ENCODE peak calls at places on chromosomes 4 and X, in four cellular contexts. T is CD4-positive, alpha-beta memory T cell; K is heart left ventricle; R is K562. L is an unnamed sample.

GRCh38 chr4:189414021-189414420 is 526.7 kb upstream of the FRG1 start:
- DNase-seq in T (no peak), K (no peak), R (no peak), L (no peak)

GRCh38 chr4:8283631-8284121 is 14.1 kb downstream of the HTRA3 start:
- DNase-seq in T (no peak), K (peak; percentile 54), R (peak; percentile 42), L (no peak)

GRCh38 chrX:110168585-110168984 is 149.3 kb downstream of the AMMECR1 start:
- DNase-seq in T (no peak), K (no peak), R (no peak), L (no peak)

GRCh38 chrX:63350979-63351616 is at the start of gene SPIN4:
- DNase-seq in T (peak; percentile 43), K (peak; percentile 86), R (peak; percentile 77), L (peak; percentile 78)

GRCh38 chrX:21723097-21723496 is 34.8 kb downstream of the SMPX start:
- DNase-seq in T (no peak), K (no peak), R (no peak), L (no peak)

GRCh38 chrX:115521717-115522116 is 39.3 kb upstream of the PLS3 start:
- DNase-seq in T (no peak), K (no peak), R (no peak), L (no peak)

GRCh38 chr4:37793562-37793961 is 32.9 kb upstream of the PGM2 start:
- DNase-seq in T (peak; percentile 27), K (no peak), R (no peak), L (no peak)

GRCh38 chrX:135707880-135708279 is 5.6 kb upstream of the CT45A1 start:
- DNase-seq in T (no peak), K (no peak), R (peak; percentile 79), L (no peak)

GRCh38 chr4:81838586-81838985 is 366.9 kb upstream of the RASGEF1B start:
- DNase-seq in T (no peak), K (no peak), R (no peak), L (no peak)

GRCh38 chrX:100615015-100615414 is 21.6 kb downstream of the TSPAN6 start:
- DNase-seq in T (peak; percentile 20), K (no peak), R (no peak), L (no peak)

GRCh38 chrX:149682031-149682430 is 29.8 kb upstream of the MAGEA11 start:
- DNase-seq in T (no peak), K (no peak), R (no peak), L (no peak)

GRCh38 chr4:150348079-150348478 is 233.9 kb upstream of the MAB21L2 start:
- DNase-seq in T (no peak), K (no peak), R (no peak), L (no peak)

GRCh38 chr4:112889619-112890294 is 159.7 kb upstream of the ANK2 start:
- DNase-seq in T (no peak), K (no peak), R (no peak), L (no peak)

GRCh38 chr4:113899260-113900177 is 79.9 kb downstream of the ARSJ start:
- DNase-seq in T (peak; percentile 75), K (no peak), R (no peak), L (no peak)

GRCh38 chr4:102439835-102440234 is 61.3 kb upstream of the NFKB1 start:
- DNase-seq in T (no peak), K (no peak), R (no peak), L (no peak)

GRCh38 chrX:153766871-153767673 is 3.0 kb downstream of the PLXNB3 start:
- DNase-seq in T (no peak), K (peak; percentile 20), R (no peak), L (no peak)

GRCh38 chr4:1006856-1007255 is 4.6 kb upstream of the FGFRL1 start:
- DNase-seq in T (no peak), K (no peak), R (no peak), L (no peak)

GRCh38 chr4:1010522-1011021 is 854 bp upstream of the FGFRL1 start:
- DNase-seq in T (peak; percentile 78), K (peak; percentile 72), R (no peak), L (peak; percentile 86)

GRCh38 chr4:1009647-1010521 is 1.5 kb upstream of the FGFRL1 start:
- DNase-seq in T (peak; percentile 60), K (peak; percentile 72), R (peak; percentile 84), L (no peak)

GRCh38 chr4:1011022-1011694 is at the start of gene FGFRL1:
- DNase-seq in T (peak; percentile 86), K (peak; percentile 95), R (peak; percentile 88), L (peak; percentile 89)

GRCh38 chr4:1008840-1009646 is 2.4 kb upstream of the FGFRL1 start:
- DNase-seq in T (peak; percentile 36), K (peak; percentile 54), R (no peak), L (no peak)
- H3K27me3 ChIP-seq in T (peaks cover 7% of the 10 kb centered on the region), K (peaks cover 6% of the 10 kb centered on the region), R (no peaks in the 10 kb centered on the region), L (no peaks in the 10 kb centered on the region)

GRCh38 chrX:130172127-130172834 is 519 bp downstream of the RAB33A start:
- DNase-seq in T (no peak), K (no peak), R (no peak), L (no peak)
- H3K4me1 ChIP-seq in T (peaks cover 34% of the 10 kb centered on the region), K (peaks cover 5% of the 10 kb centered on the region), R (peaks cover 31% of the 10 kb centered on the region), L (peaks cover 35% of the 10 kb centered on the region)

GRCh38 chrX:94288325-94288724 is 614.3 kb downstream of the FAM133A start:
- DNase-seq in T (no peak), K (no peak), R (no peak), L (no peak)

GRCh38 chrX:94288972-94289371 is 615.0 kb downstream of the FAM133A start:
- DNase-seq in T (no peak), K (no peak), R (no peak), L (no peak)
- H3K4me3 ChIP-seq in T (no peak overlapping the region), K (no peak overlapping the region), R (no peak overlapping the region), L (no peak overlapping the region)

GRCh38 chrX:12701625-12702024 is 89.6 kb upstream of the PRPS2 start:
- DNase-seq in T (no peak), K (peak; percentile 25), R (peak; percentile 66), L (no peak)
- H3K27me3 ChIP-seq in T (no peaks in the 10 kb centered on the region), K (no peaks in the 10 kb centered on the region), R (no peaks in the 10 kb centered on the region), L (no peaks in the 10 kb centered on the region)

GRCh38 chrX:12947545-12948235 is 27.2 kb upstream of the TMSB4X start:
- DNase-seq in T (no peak), K (no peak), R (no peak), L (no peak)
- H3K4me1 ChIP-seq in T (peaks cover 56% of the 10 kb centered on the region), K (no peaks in the 10 kb centered on the region), R (peaks cover 55% of the 10 kb centered on the region), L (peaks cover 15% of the 10 kb centered on the region)

GRCh38 chr4:74548561-74548960 is 103.6 kb downstream of the AREG start:
- DNase-seq in T (no peak), K (no peak), R (no peak), L (no peak)
- H3K4me3 ChIP-seq in T (no peak overlapping the region), K (no peak overlapping the region), R (no peak overlapping the region), L (no peak overlapping the region)

DNA sequence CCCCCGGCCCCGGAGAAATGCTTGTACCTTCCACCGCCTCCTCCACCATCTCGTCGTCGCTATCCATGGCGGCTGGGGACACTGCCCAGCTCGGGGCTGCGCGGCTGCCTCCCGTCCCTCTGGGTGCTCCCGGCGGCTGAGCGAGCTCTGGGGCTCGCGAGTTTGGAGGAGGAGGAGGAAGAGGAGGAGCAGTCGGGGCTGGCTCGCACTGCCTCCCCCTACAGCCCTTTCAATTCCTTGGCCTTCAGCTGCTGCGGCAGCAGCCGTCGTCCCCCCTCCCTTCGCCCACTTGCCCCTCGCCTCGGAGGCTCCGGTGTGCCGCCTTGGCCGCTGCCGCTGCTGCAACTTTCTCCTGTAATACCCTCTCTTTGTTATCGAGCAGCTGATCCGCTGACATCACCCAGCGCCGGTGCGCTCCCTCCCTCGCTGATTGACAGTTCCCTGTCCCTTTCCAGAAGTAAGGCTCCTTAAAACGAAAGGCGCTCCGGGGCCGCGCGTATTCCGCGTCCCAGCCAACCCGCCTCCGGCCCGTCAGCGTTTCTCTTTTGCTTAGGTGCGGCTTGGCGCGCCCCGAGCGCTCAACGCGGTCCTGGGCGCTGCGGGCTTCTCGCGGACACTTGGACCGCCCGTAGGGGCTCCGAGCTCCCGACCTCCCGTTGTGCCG is at the start of gene SETD7:
- DNase-seq in T (peak; percentile 75), K (peak; percentile 89), R (peak; percentile 31), L (peak; percentile 85)
- H3K27me3 ChIP-seq in T (no peaks in the 10 kb centered on the region), K (no peaks in the 10 kb centered on the region), R (peaks cover 51% of the 10 kb centered on the region), L (no peaks in the 10 kb centered on the region)

GRCh38 chrX:19670854-19671620 is 155.7 kb upstream of the MAP3K15 start:
- DNase-seq in T (no peak), K (peak; percentile 42), R (no peak), L (peak; percentile 60)
- H3K4me1 ChIP-seq in T (peaks cover 46% of the 10 kb centered on the region), K (peaks cover 11% of the 10 kb centered on the region), R (no peaks in the 10 kb centered on the region), L (no peaks in the 10 kb centered on the region)

DNA sequence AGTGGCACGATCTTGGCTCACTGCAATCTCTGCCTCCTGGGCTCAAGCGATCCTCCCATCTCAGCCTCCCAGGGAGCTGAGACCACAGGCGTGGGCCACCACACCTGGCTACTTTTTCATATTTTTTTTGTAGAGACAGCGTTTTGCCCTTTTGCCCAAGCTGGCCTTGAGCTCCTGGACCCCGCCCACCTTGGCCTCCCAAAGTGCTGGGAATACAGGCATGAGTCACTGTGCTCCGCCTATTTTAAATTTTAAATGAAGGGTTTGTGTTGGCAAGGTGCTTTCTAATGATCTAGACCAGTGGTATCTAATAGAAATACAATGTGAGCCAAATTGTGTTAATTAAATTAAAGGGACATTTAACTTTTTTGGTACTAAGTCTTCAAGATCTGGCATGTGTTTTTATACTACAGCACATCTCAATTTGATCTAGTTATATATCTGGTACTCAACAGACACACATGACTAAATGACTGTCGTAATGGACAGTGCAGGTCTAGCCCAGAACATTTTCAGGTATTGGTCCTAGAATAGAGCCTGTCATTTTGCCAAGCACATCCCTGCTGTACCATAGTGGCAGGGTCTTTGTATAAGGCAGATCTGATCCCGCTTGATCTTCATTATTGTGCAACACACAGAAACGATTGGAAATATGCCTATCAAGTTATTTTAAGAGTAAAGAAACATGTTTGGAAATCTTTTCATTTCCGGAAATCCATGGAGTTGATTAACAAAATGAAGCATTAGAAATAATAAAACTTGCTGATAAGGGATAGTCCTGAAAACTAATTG is 7.3 kb downstream of the PGK1 start:
- DNase-seq in T (no peak), K (no peak), R (no peak), L (no peak)
- H3K4me3 ChIP-seq in T (no peak overlapping the region), K (no peak overlapping the region), R (no peak overlapping the region), L (no peak overlapping the region)

GRCh38 chr4:101205878-101206277 is 141.4 kb downstream of the PPP3CA start:
- DNase-seq in T (peak; percentile 46), K (no peak), R (no peak), L (no peak)
- H3K27me3 ChIP-seq in T (no peaks in the 10 kb centered on the region), K (no peaks in the 10 kb centered on the region), R (no peaks in the 10 kb centered on the region), L (no peaks in the 10 kb centered on the region)

L was measured in right atrium auricular region.